ENCODE peak calls at places on chromosomes 7 and 10, in five cellular contexts. O is keratinocyte, P is sigmoid colon, W is AG04450, L is IMR-90. I is an unnamed sample.

GRCh38 chr7:21371371-21371770 is 56.5 kb upstream of the SP4 start:
- DNase-seq in O (no peak), W (no peak), L (no peak), P (no peak), I (no peak)

GRCh38 chr10:49071221-49071761 is 44.0 kb downstream of the VSTM4 start:
- DNase-seq in L (peak; percentile 32), W (no peak), O (peak; percentile 79), P (no peak), I (peak; percentile 59)

GRCh38 chr7:25407932-25408480 is 179.7 kb upstream of the NPVF start:
- DNase-seq in O (no peak), W (no peak), P (no peak), L (no peak), I (no peak)

GRCh38 chr10:129725482-129725881 is 238.6 kb downstream of the EBF3 start:
- DNase-seq in L (no peak), P (no peak), W (no peak), O (no peak), I (no peak)

GRCh38 chr7:17178562-17178961 is 119.9 kb upstream of the AHR start:
- DNase-seq in L (no peak), O (no peak), P (no peak), W (no peak), I (no peak)

GRCh38 chr10:100522945-100523344 is 3.3 kb upstream of the SEC31B start:
- DNase-seq in W (no peak), P (no peak), O (no peak), L (peak; percentile 46), I (no peak)

GRCh38 chr10:35433851-35434426 is 97.6 kb downstream of the CCNY start:
- DNase-seq in P (no peak), L (peak; percentile 63), W (no peak), O (peak; percentile 41), I (no peak)

GRCh38 chr7:24827027-24827426 is 69.8 kb upstream of the GSDME start:
- DNase-seq in O (no peak), P (no peak), W (no peak), L (no peak), I (no peak)

GRCh38 chr10:48523212-48523819 is 81.6 kb downstream of the ARHGAP22 start:
- DNase-seq in P (peak; percentile 87), O (no peak), L (peak; percentile 98), W (peak; percentile 89), I (no peak)

GRCh38 chr7:32033006-32033405 is 37.2 kb downstream of the PDE1C start:
- DNase-seq in P (no peak), L (no peak), O (no peak), W (no peak), I (no peak)

GRCh38 chr10:77328272-77328816 is 309.3 kb downstream of the KCNMA1 start:
- DNase-seq in O (no peak), L (peak; percentile 48), P (no peak), W (no peak), I (no peak)

GRCh38 chr7:24821045-24821853 is 64.0 kb upstream of the GSDME start:
- DNase-seq in W (peak; percentile 80), L (peak; percentile 96), O (no peak), P (peak; percentile 77), I (peak; percentile 49)

GRCh38 chr7:19362099-19362498 is 216.9 kb upstream of the FERD3L start:
- DNase-seq in L (peak; percentile 56), W (no peak), P (no peak), O (no peak), I (no peak)

GRCh38 chr10:992523-993340 is 4.5 kb downstream of the GTPBP4 start:
- DNase-seq in L (no peak), W (no peak), O (no peak), P (no peak), I (no peak)

GRCh38 chr10:32149257-32149955 is 93.2 kb upstream of the KIF5B start:
- DNase-seq in W (peak; percentile 45), P (peak; percentile 84), O (peak; percentile 62), L (peak; percentile 87), I (no peak)

GRCh38 chr10:34194259-34194658 is 620.8 kb downstream of the PARD3 start:
- DNase-seq in L (peak; percentile 88), O (no peak), P (no peak), W (peak; percentile 55), I (no peak)
- H3K27ac ChIP-seq in L (peak overlapping the region; percentile 41), O (no peak overlapping the region), P (no peak overlapping the region), W (no peak overlapping the region), I (no peak overlapping the region)

GRCh38 chr7:158062661-158063060 is 525.0 kb downstream of the PTPRN2 start:
- DNase-seq in P (peak; percentile 11), W (no peak), O (no peak), L (no peak), I (no peak)
- H3K9me3 ChIP-seq in P (no peaks in the 10 kb centered on the region), W (peaks cover 72% of the 10 kb centered on the region), O (peaks cover 30% of the 10 kb centered on the region), L (peaks cover 48% of the 10 kb centered on the region), I (no peaks in the 10 kb centered on the region)

GRCh38 chr7:1591396-1591795 is 21.6 kb upstream of the PSMG3 start:
- DNase-seq in P (no peak), W (no peak), L (no peak), O (no peak), I (no peak)

GRCh38 chr7:1592299-1592842 is 22.5 kb upstream of the PSMG3 start:
- DNase-seq in L (no peak), O (no peak), W (no peak), P (no peak), I (no peak)

GRCh38 chr7:1590887-1591286 is 21.1 kb upstream of the PSMG3 start:
- DNase-seq in L (no peak), O (no peak), W (no peak), P (no peak), I (no peak)

GRCh38 chr7:1590476-1590875 is 20.6 kb upstream of the PSMG3 start:
- DNase-seq in W (no peak), P (no peak), O (no peak), L (no peak), I (no peak)

GRCh38 chr7:1591876-1592275 is 22.0 kb upstream of the PSMG3 start:
- DNase-seq in O (no peak), W (no peak), L (no peak), P (no peak), I (no peak)
- H3K4me3 ChIP-seq in O (no peak overlapping the region), W (no peak overlapping the region), L (no peak overlapping the region), P (no peak overlapping the region), I (no peak overlapping the region)

DNA sequence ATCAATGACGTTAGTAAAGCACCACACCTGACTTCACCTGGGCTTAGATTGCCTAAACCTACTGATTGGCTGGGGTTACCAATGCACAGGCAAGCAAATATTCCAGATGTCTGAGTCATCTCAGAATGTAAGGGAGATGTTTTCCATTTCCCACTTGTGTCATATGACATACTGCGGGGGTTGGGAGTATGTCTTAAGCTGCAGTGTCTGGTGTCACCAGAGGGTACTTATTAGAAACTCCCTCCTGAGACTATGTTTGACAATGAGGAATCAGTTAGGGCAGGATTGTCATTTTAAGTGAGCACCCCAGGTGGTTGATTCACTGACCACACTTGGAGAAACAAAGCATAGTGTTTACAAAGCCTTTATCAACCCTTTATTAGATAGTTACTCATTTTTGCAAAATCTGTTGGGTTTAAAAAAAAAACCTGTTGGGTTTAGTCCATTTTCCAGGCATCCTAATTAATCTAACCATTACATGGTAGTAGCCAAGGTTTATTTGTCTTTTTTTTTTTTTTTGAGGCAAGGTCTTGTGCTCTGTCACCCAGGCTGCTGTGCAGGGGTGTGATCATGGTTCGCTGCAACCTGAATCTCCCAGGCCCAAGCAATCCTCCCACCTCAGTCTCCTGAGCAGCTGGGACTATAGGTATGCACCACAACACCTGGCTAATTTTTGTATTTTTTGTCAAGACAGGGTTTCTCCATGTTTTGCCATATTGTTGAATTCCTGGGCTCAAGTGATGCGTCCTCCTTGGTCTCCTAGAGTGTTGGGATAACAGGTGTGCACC is 72.5 kb downstream of the CDK6 start:
- DNase-seq in O (peak; percentile 82), P (no peak), L (peak; percentile 81), W (no peak), I (no peak)
- H3K27ac ChIP-seq in O (peak overlapping the region; percentile 83), P (peak overlapping the region; percentile 10), L (peak overlapping the region; percentile 27), W (no peak overlapping the region), I (no peak overlapping the region)

DNA sequence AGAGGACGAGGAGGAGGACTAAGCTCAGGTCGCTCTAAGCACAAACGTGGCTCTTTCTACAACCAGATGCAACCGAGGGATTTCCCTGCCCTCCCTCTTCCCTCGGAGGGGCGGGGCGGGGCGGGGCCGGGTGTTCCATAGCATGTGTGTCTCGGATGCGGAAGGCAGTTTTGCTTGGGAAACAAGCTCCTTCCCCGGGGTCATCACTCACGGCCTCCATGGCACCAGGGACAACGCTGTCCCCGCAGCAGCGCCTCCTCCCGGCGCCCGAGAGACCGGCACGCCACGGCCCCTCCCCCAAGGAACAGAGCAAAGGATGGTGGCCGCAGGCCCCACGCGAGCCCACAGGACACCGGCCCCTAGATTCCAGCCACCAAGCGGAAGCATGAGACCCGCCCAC is 110.5 kb downstream of the PAXIP1 start:
- DNase-seq in L (no peak), O (no peak), W (no peak), P (no peak), I (no peak)
- H3K9me3 ChIP-seq in L (peaks cover 33% of the 10 kb centered on the region), O (peaks cover 8% of the 10 kb centered on the region), W (peaks cover 83% of the 10 kb centered on the region), P (no peaks in the 10 kb centered on the region), I (no peaks in the 10 kb centered on the region)

GRCh38 chr7:140641532-140642191 is 1.0 kb upstream of the DENND2A start:
- DNase-seq in O (no peak), P (peak; percentile 73), L (no peak), W (no peak), I (no peak)
- H3K4me3 ChIP-seq in O (no peak overlapping the region), P (peak overlapping the region; percentile 64), L (no peak overlapping the region), W (peak overlapping the region; percentile 79), I (peak overlapping the region; percentile 51)

GRCh38 chr10:113052076-113052830 is 102.2 kb downstream of the TCF7L2 start:
- DNase-seq in P (peak; percentile 61), O (no peak), W (no peak), L (no peak), I (no peak)
- H3K27ac ChIP-seq in P (peak overlapping the region; percentile 48), O (no peak overlapping the region), W (no peak overlapping the region), L (no peak overlapping the region), I (no peak overlapping the region)

GRCh38 chr7:98594348-98594747 is 22.7 kb upstream of the NPTX2 start:
- DNase-seq in W (no peak), P (no peak), L (no peak), O (no peak), I (no peak)
- H3K9me3 ChIP-seq in W (peaks cover 29% of the 10 kb centered on the region), P (no peaks in the 10 kb centered on the region), L (peaks cover 13% of the 10 kb centered on the region), O (no peaks in the 10 kb centered on the region), I (no peaks in the 10 kb centered on the region)